ENCODE peak calls at places on chromosomes 1 and 21, in five cellular contexts. One of them, this sample, is unnamed.

GRCh38 chr1:217718873-217719272 is 87.7 kb downstream of the SPATA17 start:
- DNase-seq in MM.1S: no peak
- DNase-seq in upper lobe of right lung: no peak
- DNase-seq in heart right ventricle: no peak
- DNase-seq in AG09319: no peak
- DNase-seq in this sample: no peak

GRCh38 chr1:172699111-172699510 is 40.2 kb downstream of the FASLG start:
- DNase-seq in MM.1S: peak
- DNase-seq in AG09319: no peak
- DNase-seq in upper lobe of right lung: no peak
- DNase-seq in heart right ventricle: no peak
- DNase-seq in this sample: no peak

GRCh38 chr1:236122176-236122575 is 20.2 kb upstream of the GPR137B start:
- DNase-seq in AG09319: no peak
- DNase-seq in heart right ventricle: no peak
- DNase-seq in MM.1S: no peak
- DNase-seq in upper lobe of right lung: no peak
- DNase-seq in this sample: no peak

GRCh38 chr1:8370928-8371327 is 53.0 kb downstream of the SLC45A1 start:
- DNase-seq in AG09319: no peak
- DNase-seq in heart right ventricle: no peak
- DNase-seq in MM.1S: no peak
- DNase-seq in upper lobe of right lung: peak
- DNase-seq in this sample: no peak

GRCh38 chr1:45001011-45001481 is 10.1 kb downstream of the HECTD3 start:
- DNase-seq in MM.1S: no peak
- DNase-seq in AG09319: no peak
- DNase-seq in upper lobe of right lung: peak
- DNase-seq in heart right ventricle: no peak
- DNase-seq in this sample: no peak

GRCh38 chr1:111219466-111220286 is 7.8 kb upstream of the CHI3L2 start:
- DNase-seq in AG09319: no peak
- DNase-seq in upper lobe of right lung: no peak
- DNase-seq in MM.1S: peak
- DNase-seq in heart right ventricle: no peak
- DNase-seq in this sample: no peak

GRCh38 chr1:154502742-154503111 is 515 bp upstream of the SHE start:
- DNase-seq in AG09319: no peak
- DNase-seq in heart right ventricle: peak
- DNase-seq in MM.1S: no peak
- DNase-seq in upper lobe of right lung: no peak
- DNase-seq in this sample: no peak

GRCh38 chr1:3504151-3504822 is 49.8 kb downstream of the ARHGEF16 start:
- DNase-seq in heart right ventricle: no peak
- DNase-seq in AG09319: peak
- DNase-seq in upper lobe of right lung: no peak
- DNase-seq in MM.1S: no peak
- DNase-seq in this sample: no peak

GRCh38 chr1:165647517-165647916 is 16.5 kb downstream of the MGST3 start:
- DNase-seq in upper lobe of right lung: no peak
- DNase-seq in heart right ventricle: no peak
- DNase-seq in AG09319: no peak
- DNase-seq in MM.1S: no peak
- DNase-seq in this sample: no peak

GRCh38 chr21:37742532-37742931 is 173.7 kb downstream of the KCNJ6 start:
- DNase-seq in upper lobe of right lung: no peak
- DNase-seq in AG09319: no peak
- DNase-seq in heart right ventricle: no peak
- DNase-seq in MM.1S: no peak
- DNase-seq in this sample: no peak

GRCh38 chr1:153585009-153585408 is 19.4 kb upstream of the S100A2 start:
- DNase-seq in MM.1S: no peak
- DNase-seq in upper lobe of right lung: no peak
- DNase-seq in heart right ventricle: no peak
- DNase-seq in AG09319: no peak
- DNase-seq in this sample: no peak

GRCh38 chr1:244730934-244731434 is 78.1 kb downstream of the DESI2 start:
- DNase-seq in upper lobe of right lung: no peak
- DNase-seq in MM.1S: no peak
- DNase-seq in heart right ventricle: no peak
- DNase-seq in AG09319: no peak
- DNase-seq in this sample: no peak

GRCh38 chr1:46300673-46301405 is 2.6 kb downstream of the LRRC41 start:
- DNase-seq in AG09319: no peak
- DNase-seq in MM.1S: no peak
- DNase-seq in upper lobe of right lung: no peak
- DNase-seq in heart right ventricle: no peak
- DNase-seq in this sample: no peak

GRCh38 chr1:2235300-2235998 is 7.3 kb downstream of the SKI start:
- DNase-seq in AG09319: no peak
- DNase-seq in MM.1S: no peak
- DNase-seq in heart right ventricle: no peak
- DNase-seq in upper lobe of right lung: peak
- DNase-seq in this sample: no peak

GRCh38 chr1:32867671-32868070 is 3.0 kb downstream of the FNDC5 start:
- DNase-seq in MM.1S: no peak
- DNase-seq in heart right ventricle: no peak
- DNase-seq in AG09319: no peak
- DNase-seq in upper lobe of right lung: no peak
- DNase-seq in this sample: no peak

GRCh38 chr1:23897083-23897482 is 16.1 kb downstream of the CNR2 start:
- DNase-seq in MM.1S: no peak
- DNase-seq in upper lobe of right lung: no peak
- DNase-seq in AG09319: no peak
- DNase-seq in heart right ventricle: no peak
- DNase-seq in this sample: no peak

GRCh38 chr21:25313891-25314646 is 293.2 kb downstream of the MRPL39 start:
- DNase-seq in MM.1S: no peak
- DNase-seq in AG09319: peak
- DNase-seq in heart right ventricle: no peak
- DNase-seq in upper lobe of right lung: no peak
- DNase-seq in this sample: no peak

GRCh38 chr1:238465449-238465848 is 574.7 kb upstream of the ZP4 start:
- DNase-seq in MM.1S: no peak
- DNase-seq in heart right ventricle: no peak
- DNase-seq in AG09319: no peak
- DNase-seq in upper lobe of right lung: no peak
- DNase-seq in this sample: no peak

GRCh38 chr1:231714440-231714839 is 87.8 kb downstream of the DISC1 start:
- DNase-seq in MM.1S: no peak
- DNase-seq in upper lobe of right lung: no peak
- DNase-seq in heart right ventricle: no peak
- DNase-seq in AG09319: no peak
- DNase-seq in this sample: no peak

DNA sequence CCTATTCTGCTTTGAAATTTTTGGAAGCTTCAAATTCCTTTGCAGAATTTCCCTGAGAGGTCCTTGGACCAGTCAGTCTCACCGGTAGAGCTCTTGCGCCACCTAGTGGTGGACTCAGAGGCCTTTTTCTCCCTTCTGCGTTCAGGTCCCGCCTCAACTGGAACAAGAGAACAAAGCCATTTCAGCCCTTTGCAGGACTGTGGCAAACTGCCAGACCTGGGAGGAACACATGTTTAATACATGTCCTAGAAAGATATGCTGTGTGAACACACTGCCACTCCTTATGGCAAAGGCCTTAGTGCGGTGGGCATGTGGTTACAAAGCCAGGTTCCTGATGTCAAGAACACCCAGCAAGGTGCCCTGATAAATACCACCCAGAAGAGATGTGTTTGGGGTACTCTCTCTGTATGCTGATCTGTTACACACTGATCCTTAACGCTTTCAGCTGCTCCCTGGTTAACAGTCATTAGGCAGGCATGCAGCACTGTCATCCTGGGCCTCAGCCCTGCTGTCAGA is 82.2 kb upstream of the SSX2IP start:
- DNase-seq in heart right ventricle: peak
- DNase-seq in upper lobe of right lung: no peak
- DNase-seq in AG09319: peak
- DNase-seq in MM.1S: peak
- DNase-seq in this sample: no peak
- TF ChIP-seq CTCF in heart right ventricle: peak
- TF ChIP-seq CTCF in upper lobe of right lung: peak
- TF ChIP-seq CTCF in AG09319: peak
- TF ChIP-seq CTCF in MM.1S: peak
- TF ChIP-seq CTCF in this sample: peak

GRCh38 chr1:222768592-222768991 is 31.6 kb downstream of the FAM177B start:
- DNase-seq in AG09319: no peak
- DNase-seq in upper lobe of right lung: no peak
- DNase-seq in heart right ventricle: no peak
- DNase-seq in MM.1S: no peak
- DNase-seq in this sample: no peak

GRCh38 chr1:222767152-222767571 is 30.2 kb downstream of the FAM177B start:
- DNase-seq in upper lobe of right lung: no peak
- DNase-seq in AG09319: no peak
- DNase-seq in MM.1S: no peak
- DNase-seq in heart right ventricle: no peak
- DNase-seq in this sample: no peak

GRCh38 chr1:222769968-222770620 is 33.1 kb downstream of the FAM177B start:
- DNase-seq in upper lobe of right lung: no peak
- DNase-seq in AG09319: no peak
- DNase-seq in MM.1S: no peak
- DNase-seq in heart right ventricle: no peak
- DNase-seq in this sample: no peak

GRCh38 chr1:222769181-222769580 is 32.2 kb downstream of the FAM177B start:
- DNase-seq in heart right ventricle: no peak
- DNase-seq in upper lobe of right lung: no peak
- DNase-seq in AG09319: no peak
- DNase-seq in MM.1S: no peak
- DNase-seq in this sample: no peak
- TF ChIP-seq CTCF in heart right ventricle: no peak
- TF ChIP-seq CTCF in upper lobe of right lung: peak
- TF ChIP-seq CTCF in AG09319: no peak
- TF ChIP-seq CTCF in MM.1S: peak
- TF ChIP-seq CTCF in this sample: peak

DNA sequence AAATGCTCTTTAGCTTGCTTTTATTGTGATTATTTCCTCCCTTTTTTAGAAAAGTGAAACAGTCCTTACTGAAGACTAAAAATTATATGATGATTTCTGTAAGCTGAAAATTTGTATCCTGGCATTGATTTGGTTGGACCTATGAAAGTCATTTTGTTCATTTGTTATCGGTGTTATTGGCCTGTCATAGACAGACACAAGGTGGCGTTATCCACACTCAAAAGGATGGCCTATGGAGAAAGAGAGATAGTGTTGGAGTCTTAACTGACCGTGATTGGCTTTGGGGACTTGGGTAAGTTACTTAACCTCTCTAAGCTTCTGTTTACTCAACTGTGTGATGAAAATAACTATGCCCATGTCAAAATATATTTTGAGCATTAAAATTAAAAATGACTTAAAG is 203.6 kb upstream of the CHODL start:
- DNase-seq in heart right ventricle: no peak
- DNase-seq in AG09319: no peak
- DNase-seq in upper lobe of right lung: no peak
- DNase-seq in MM.1S: peak
- DNase-seq in this sample: no peak
- TF ChIP-seq CTCF in heart right ventricle: no peak
- TF ChIP-seq CTCF in AG09319: no peak
- TF ChIP-seq CTCF in upper lobe of right lung: peak
- TF ChIP-seq CTCF in MM.1S: peak
- TF ChIP-seq CTCF in this sample: peak

GRCh38 chr21:15730484-15731242 is 881 bp downstream of the USP25 start:
- DNase-seq in AG09319: no peak
- DNase-seq in MM.1S: peak
- DNase-seq in upper lobe of right lung: no peak
- DNase-seq in heart right ventricle: no peak
- DNase-seq in this sample: no peak

GRCh38 chr21:15731243-15731613 is 1.4 kb downstream of the USP25 start:
- DNase-seq in AG09319: no peak
- DNase-seq in upper lobe of right lung: no peak
- DNase-seq in heart right ventricle: no peak
- DNase-seq in MM.1S: no peak
- DNase-seq in this sample: no peak

GRCh38 chr21:15732290-15732995 is 2.7 kb downstream of the USP25 start:
- DNase-seq in AG09319: no peak
- DNase-seq in heart right ventricle: no peak
- DNase-seq in upper lobe of right lung: no peak
- DNase-seq in MM.1S: peak
- DNase-seq in this sample: no peak

GRCh38 chr21:15732996-15733329 is 3.2 kb downstream of the USP25 start:
- DNase-seq in AG09319: no peak
- DNase-seq in heart right ventricle: no peak
- DNase-seq in MM.1S: no peak
- DNase-seq in upper lobe of right lung: no peak
- DNase-seq in this sample: no peak

GRCh38 chr21:15735409-15735808 is 5.6 kb downstream of the USP25 start:
- DNase-seq in heart right ventricle: no peak
- DNase-seq in AG09319: no peak
- DNase-seq in MM.1S: no peak
- DNase-seq in upper lobe of right lung: no peak
- DNase-seq in this sample: no peak
- TF ChIP-seq CTCF in heart right ventricle: no peak
- TF ChIP-seq CTCF in AG09319: no peak
- TF ChIP-seq CTCF in MM.1S: no peak
- TF ChIP-seq CTCF in upper lobe of right lung: no peak
- TF ChIP-seq CTCF in this sample: no peak

DNA sequence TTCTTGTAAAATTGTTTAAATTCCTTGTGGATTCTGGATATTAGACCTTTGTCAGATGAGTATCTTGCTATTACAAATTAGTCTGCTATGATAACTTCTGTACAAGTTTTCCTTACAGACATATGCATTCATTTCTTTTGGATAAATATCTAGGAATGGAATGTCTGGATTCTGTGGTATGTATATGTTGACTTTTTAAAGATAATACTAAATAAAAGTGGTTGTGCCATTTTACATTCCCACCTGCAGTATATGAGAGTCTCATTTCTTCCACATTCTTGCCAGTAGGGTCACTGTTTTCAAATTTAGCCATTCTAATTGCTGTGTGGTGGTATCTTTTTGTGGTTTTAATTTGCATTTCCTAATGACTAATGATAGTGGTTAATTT is 53.9 kb downstream of the SYDE2 start:
- DNase-seq in MM.1S: peak
- DNase-seq in upper lobe of right lung: no peak
- DNase-seq in AG09319: no peak
- DNase-seq in heart right ventricle: no peak
- DNase-seq in this sample: no peak
- TF ChIP-seq CTCF in MM.1S: no peak
- TF ChIP-seq CTCF in upper lobe of right lung: no peak
- TF ChIP-seq CTCF in AG09319: no peak
- TF ChIP-seq CTCF in heart right ventricle: no peak
- TF ChIP-seq CTCF in this sample: peak

GRCh38 chr1:71196685-71197084 is 115.8 kb upstream of the ZRANB2 start:
- DNase-seq in upper lobe of right lung: no peak
- DNase-seq in AG09319: no peak
- DNase-seq in MM.1S: peak
- DNase-seq in heart right ventricle: no peak
- DNase-seq in this sample: no peak
- TF ChIP-seq CTCF in upper lobe of right lung: peak
- TF ChIP-seq CTCF in AG09319: peak
- TF ChIP-seq CTCF in MM.1S: peak
- TF ChIP-seq CTCF in heart right ventricle: no peak
- TF ChIP-seq CTCF in this sample: peak

DNA sequence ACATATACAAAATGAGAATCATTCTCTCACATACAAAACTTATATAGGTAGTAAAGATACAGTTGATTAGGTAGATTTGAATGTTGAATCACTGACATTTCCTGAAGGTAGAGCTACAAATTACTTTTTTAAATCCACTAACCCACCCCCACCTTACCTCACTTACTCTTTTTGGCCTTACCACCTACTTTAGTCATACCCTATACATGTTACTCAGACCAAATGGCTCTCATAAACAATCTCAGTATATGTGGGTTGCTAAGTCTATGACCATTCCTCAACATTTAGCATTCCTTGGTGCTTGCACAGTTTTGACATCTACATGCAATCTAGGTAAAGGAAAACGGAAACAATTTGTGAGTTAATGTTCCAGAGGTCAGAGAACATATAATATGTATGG is 26.3 kb downstream of the SYDE2 start:
- DNase-seq in upper lobe of right lung: no peak
- DNase-seq in heart right ventricle: no peak
- DNase-seq in AG09319: no peak
- DNase-seq in MM.1S: no peak
- DNase-seq in this sample: no peak
- TF ChIP-seq CTCF in upper lobe of right lung: no peak
- TF ChIP-seq CTCF in heart right ventricle: no peak
- TF ChIP-seq CTCF in AG09319: no peak
- TF ChIP-seq CTCF in MM.1S: no peak
- TF ChIP-seq CTCF in this sample: no peak